ENCODE peak calls at places on chromosome 14, in eight cellular contexts. One of them, this sample, is unnamed.
A peak's percentile ranks its signal among the peaks of the same experiment; 100 is the strongest.

GRCh38 chr14:81435578-81436295 is 35.6 kb upstream of the STON2 start:
- DNase-seq in ELR: peak; percentile 6
- DNase-seq in cerebellar cortex: peak; percentile 33
- DNase-seq in NCI-H146: peak; percentile 62
- DNase-seq in tibial artery: peak; percentile 69
- DNase-seq in nucleus accumbens: peak; percentile 76
- DNase-seq in left cardiac atrium: peak; percentile 42
- DNase-seq in activated naive CD4-positive, alpha-beta T cell treated with anti-CD3 and anti-CD28 coated beads, Interleukin-2, amount 50 U/mL, for 16 hours: peak; percentile 31
- DNase-seq in this sample: no peak

GRCh38 chr14:76827696-76828301 is 1.6 kb downstream of the LRRC74A start:
- DNase-seq in ELR: peak; percentile 18
- DNase-seq in left cardiac atrium: peak; percentile 59
- DNase-seq in tibial artery: no peak
- DNase-seq in NCI-H146: no peak
- DNase-seq in nucleus accumbens: no peak
- DNase-seq in activated naive CD4-positive, alpha-beta T cell treated with anti-CD3 and anti-CD28 coated beads, Interleukin-2, amount 50 U/mL, for 16 hours: no peak
- DNase-seq in cerebellar cortex: no peak
- DNase-seq in this sample: peak; percentile 36

GRCh38 chr14:88424573-88424972 is 39.1 kb downstream of the SPATA7 start:
- DNase-seq in NCI-H146: no peak
- DNase-seq in left cardiac atrium: no peak
- DNase-seq in tibial artery: no peak
- DNase-seq in ELR: peak; percentile 61
- DNase-seq in nucleus accumbens: no peak
- DNase-seq in activated naive CD4-positive, alpha-beta T cell treated with anti-CD3 and anti-CD28 coated beads, Interleukin-2, amount 50 U/mL, for 16 hours: no peak
- DNase-seq in cerebellar cortex: no peak
- DNase-seq in this sample: no peak

GRCh38 chr14:105102361-105102760 is 37.1 kb upstream of the GPR132 start:
- DNase-seq in nucleus accumbens: no peak
- DNase-seq in left cardiac atrium: no peak
- DNase-seq in ELR: no peak
- DNase-seq in tibial artery: no peak
- DNase-seq in NCI-H146: no peak
- DNase-seq in activated naive CD4-positive, alpha-beta T cell treated with anti-CD3 and anti-CD28 coated beads, Interleukin-2, amount 50 U/mL, for 16 hours: no peak
- DNase-seq in cerebellar cortex: no peak
- DNase-seq in this sample: no peak

GRCh38 chr14:86541969-86542368 is 1012.0 kb downstream of the FLRT2 start:
- DNase-seq in tibial artery: no peak
- DNase-seq in ELR: no peak
- DNase-seq in NCI-H146: no peak
- DNase-seq in nucleus accumbens: no peak
- DNase-seq in left cardiac atrium: no peak
- DNase-seq in activated naive CD4-positive, alpha-beta T cell treated with anti-CD3 and anti-CD28 coated beads, Interleukin-2, amount 50 U/mL, for 16 hours: no peak
- DNase-seq in cerebellar cortex: no peak
- DNase-seq in this sample: no peak

GRCh38 chr14:94051115-94051514 is 25.0 kb downstream of the OTUB2 start:
- DNase-seq in ELR: peak; percentile 59
- DNase-seq in cerebellar cortex: peak; percentile 64
- DNase-seq in left cardiac atrium: peak; percentile 58
- DNase-seq in activated naive CD4-positive, alpha-beta T cell treated with anti-CD3 and anti-CD28 coated beads, Interleukin-2, amount 50 U/mL, for 16 hours: no peak
- DNase-seq in nucleus accumbens: peak; percentile 68
- DNase-seq in tibial artery: peak; percentile 58
- DNase-seq in NCI-H146: no peak
- DNase-seq in this sample: peak; percentile 38

GRCh38 chr14:91980157-91980556 is 32.7 kb upstream of the FBLN5 start:
- DNase-seq in left cardiac atrium: no peak
- DNase-seq in ELR: peak; percentile 98
- DNase-seq in activated naive CD4-positive, alpha-beta T cell treated with anti-CD3 and anti-CD28 coated beads, Interleukin-2, amount 50 U/mL, for 16 hours: no peak
- DNase-seq in cerebellar cortex: no peak
- DNase-seq in nucleus accumbens: no peak
- DNase-seq in tibial artery: no peak
- DNase-seq in NCI-H146: no peak
- DNase-seq in this sample: no peak

GRCh38 chr14:63493246-63493645 is 49.9 kb downstream of the PPP2R5E start:
- DNase-seq in cerebellar cortex: peak; percentile 33
- DNase-seq in NCI-H146: no peak
- DNase-seq in nucleus accumbens: no peak
- DNase-seq in tibial artery: no peak
- DNase-seq in activated naive CD4-positive, alpha-beta T cell treated with anti-CD3 and anti-CD28 coated beads, Interleukin-2, amount 50 U/mL, for 16 hours: no peak
- DNase-seq in left cardiac atrium: no peak
- DNase-seq in ELR: peak; percentile 26
- DNase-seq in this sample: no peak

GRCh38 chr14:78983126-78983525 is 813.0 kb downstream of the NRXN3 start:
- DNase-seq in NCI-H146: no peak
- DNase-seq in left cardiac atrium: no peak
- DNase-seq in tibial artery: no peak
- DNase-seq in activated naive CD4-positive, alpha-beta T cell treated with anti-CD3 and anti-CD28 coated beads, Interleukin-2, amount 50 U/mL, for 16 hours: no peak
- DNase-seq in nucleus accumbens: no peak
- DNase-seq in ELR: no peak
- DNase-seq in cerebellar cortex: peak; percentile 33
- DNase-seq in this sample: no peak

GRCh38 chr14:37195327-37195726 is 2.4 kb upstream of the MIPOL1 start:
- DNase-seq in tibial artery: no peak
- DNase-seq in cerebellar cortex: no peak
- DNase-seq in NCI-H146: no peak
- DNase-seq in activated naive CD4-positive, alpha-beta T cell treated with anti-CD3 and anti-CD28 coated beads, Interleukin-2, amount 50 U/mL, for 16 hours: no peak
- DNase-seq in nucleus accumbens: no peak
- DNase-seq in left cardiac atrium: no peak
- DNase-seq in ELR: peak; percentile 88
- DNase-seq in this sample: no peak

GRCh38 chr14:54348923-54349615 is 47.7 kb upstream of the CDKN3 start:
- DNase-seq in cerebellar cortex: peak; percentile 86
- DNase-seq in tibial artery: no peak
- DNase-seq in ELR: no peak
- DNase-seq in nucleus accumbens: no peak
- DNase-seq in left cardiac atrium: peak; percentile 46
- DNase-seq in NCI-H146: no peak
- DNase-seq in activated naive CD4-positive, alpha-beta T cell treated with anti-CD3 and anti-CD28 coated beads, Interleukin-2, amount 50 U/mL, for 16 hours: no peak
- DNase-seq in this sample: peak; percentile 24

GRCh38 chr14:22845821-22846625 is 9.6 kb downstream of the MMP14 start:
- DNase-seq in activated naive CD4-positive, alpha-beta T cell treated with anti-CD3 and anti-CD28 coated beads, Interleukin-2, amount 50 U/mL, for 16 hours: no peak
- DNase-seq in tibial artery: peak; percentile 69
- DNase-seq in nucleus accumbens: no peak
- DNase-seq in NCI-H146: no peak
- DNase-seq in left cardiac atrium: no peak
- DNase-seq in cerebellar cortex: no peak
- DNase-seq in ELR: no peak
- DNase-seq in this sample: no peak

GRCh38 chr14:50082784-50083466 is 33.4 kb downstream of the VCPKMT start:
- DNase-seq in left cardiac atrium: no peak
- DNase-seq in NCI-H146: no peak
- DNase-seq in nucleus accumbens: no peak
- DNase-seq in ELR: peak; percentile 17
- DNase-seq in tibial artery: no peak
- DNase-seq in cerebellar cortex: no peak
- DNase-seq in activated naive CD4-positive, alpha-beta T cell treated with anti-CD3 and anti-CD28 coated beads, Interleukin-2, amount 50 U/mL, for 16 hours: peak; percentile 87
- DNase-seq in this sample: no peak

GRCh38 chr14:40447032-40447431 is 1014.8 kb upstream of the FBXO33 start:
- DNase-seq in cerebellar cortex: no peak
- DNase-seq in activated naive CD4-positive, alpha-beta T cell treated with anti-CD3 and anti-CD28 coated beads, Interleukin-2, amount 50 U/mL, for 16 hours: no peak
- DNase-seq in tibial artery: no peak
- DNase-seq in NCI-H146: no peak
- DNase-seq in nucleus accumbens: no peak
- DNase-seq in ELR: no peak
- DNase-seq in left cardiac atrium: no peak
- DNase-seq in this sample: no peak

GRCh38 chr14:39988939-39989338 is 556.7 kb upstream of the FBXO33 start:
- DNase-seq in activated naive CD4-positive, alpha-beta T cell treated with anti-CD3 and anti-CD28 coated beads, Interleukin-2, amount 50 U/mL, for 16 hours: no peak
- DNase-seq in cerebellar cortex: peak; percentile 23
- DNase-seq in left cardiac atrium: no peak
- DNase-seq in ELR: no peak
- DNase-seq in NCI-H146: peak; percentile 36
- DNase-seq in tibial artery: no peak
- DNase-seq in nucleus accumbens: no peak
- DNase-seq in this sample: no peak

GRCh38 chr14:22218729-22219128 is 370.3 kb downstream of the DAD1 start:
- DNase-seq in NCI-H146: no peak
- DNase-seq in activated naive CD4-positive, alpha-beta T cell treated with anti-CD3 and anti-CD28 coated beads, Interleukin-2, amount 50 U/mL, for 16 hours: no peak
- DNase-seq in ELR: no peak
- DNase-seq in left cardiac atrium: no peak
- DNase-seq in nucleus accumbens: no peak
- DNase-seq in tibial artery: no peak
- DNase-seq in cerebellar cortex: no peak
- DNase-seq in this sample: no peak

GRCh38 chr14:100102156-100102785 is 37.0 kb downstream of the EVL start:
- DNase-seq in activated naive CD4-positive, alpha-beta T cell treated with anti-CD3 and anti-CD28 coated beads, Interleukin-2, amount 50 U/mL, for 16 hours: no peak
- DNase-seq in nucleus accumbens: peak; percentile 38
- DNase-seq in ELR: no peak
- DNase-seq in cerebellar cortex: peak; percentile 69
- DNase-seq in tibial artery: no peak
- DNase-seq in NCI-H146: no peak
- DNase-seq in left cardiac atrium: no peak
- DNase-seq in this sample: no peak

GRCh38 chr14:61662001-61662400 is 33.3 kb upstream of the HIF1A start:
- DNase-seq in NCI-H146: no peak
- DNase-seq in ELR: peak; percentile 38
- DNase-seq in tibial artery: no peak
- DNase-seq in left cardiac atrium: no peak
- DNase-seq in nucleus accumbens: no peak
- DNase-seq in activated naive CD4-positive, alpha-beta T cell treated with anti-CD3 and anti-CD28 coated beads, Interleukin-2, amount 50 U/mL, for 16 hours: no peak
- DNase-seq in cerebellar cortex: no peak
- DNase-seq in this sample: no peak

This sample was measured in uterus.